ENCODE peak calls at places on chromosomes 13 and 19, in four cellular contexts. Q, P, G and U are unnamed samples.

GRCh38 chr13:27549406-27549981 is 70.8 kb downstream of the LNX2 start:
- DNase-seq in P (no peak), G (no peak), Q (no peak), U (no peak)

GRCh38 chr13:99043700-99044300 is 65.9 kb upstream of the DOCK9 start:
- DNase-seq in Q (no peak), G (no peak), P (no peak), U (no peak)

GRCh38 chr13:99572131-99572530 is 70.9 kb downstream of the TM9SF2 start:
- DNase-seq in P (no peak), Q (no peak), G (no peak), U (no peak)

GRCh38 chr13:33310245-33311038 is 24.9 kb upstream of the STARD13 start:
- DNase-seq in G (no peak), Q (no peak), P (no peak), U (no peak)

GRCh38 chr13:106617561-106617960 is 49.6 kb upstream of the ARGLU1 start:
- DNase-seq in P (no peak), Q (no peak), G (no peak), U (no peak)

GRCh38 chr19:58407658-58408151 is 744 bp upstream of the ZNF584 start:
- DNase-seq in Q (no peak), P (no peak), G (no peak), U (no peak)

GRCh38 chr13:34006011-34006410 is 188.1 kb downstream of the RFC3 start:
- DNase-seq in P (no peak), G (no peak), Q (no peak), U (no peak)

GRCh38 chr19:9636018-9636417 is 15.0 kb upstream of the ZNF561 start:
- DNase-seq in G (no peak), Q (no peak), P (no peak), U (no peak)

GRCh38 chr19:45952691-45953505 is 20.8 kb downstream of the NOVA2 start:
- DNase-seq in Q (peak; percentile 96), G (peak; percentile 71), P (no peak), U (no peak)

GRCh38 chr19:3360494-3361383 is 5.6 kb upstream of the NFIC start:
- DNase-seq in Q (peak; percentile 61), G (peak; percentile 93), P (no peak), U (peak; percentile 94)

GRCh38 chr19:46442808-46443450 is 14.2 kb upstream of the PNMA8C start:
- DNase-seq in P (no peak), Q (no peak), G (no peak), U (no peak)

GRCh38 chr19:17486545-17486944 is 16.2 kb downstream of the SLC27A1 start:
- DNase-seq in G (no peak), Q (no peak), P (no peak), U (no peak)

GRCh38 chr19:53659292-53659691 is 27.5 kb downstream of the DPRX start:
- DNase-seq in Q (peak; percentile 59), G (no peak), P (no peak), U (no peak)

GRCh38 chr13:42384265-42384664 is 112.3 kb downstream of the AKAP11 start:
- DNase-seq in Q (no peak), G (no peak), P (no peak), U (no peak)

GRCh38 chr19:2014731-2015610 is 543 bp downstream of the BTBD2 start:
- DNase-seq in P (no peak), Q (no peak), G (peak; percentile 87), U (peak; percentile 72)

GRCh38 chr13:27130223-27131015 is 41.2 kb downstream of the USP12 start:
- DNase-seq in P (no peak), Q (no peak), G (no peak), U (no peak)

GRCh38 chr19:56133858-56134654 is 7.0 kb upstream of the ZNF444 start:
- DNase-seq in Q (no peak), G (no peak), P (no peak), U (no peak)

GRCh38 chr13:48624858-48625257 is 28.9 kb upstream of the CYSLTR2 start:
- DNase-seq in G (no peak), P (no peak), Q (no peak), U (no peak)

GRCh38 chr19:45632468-45633196 is 6.6 kb downstream of the EML2 start:
- DNase-seq in G (no peak), Q (peak; percentile 99), P (peak; percentile 68), U (peak; percentile 70)

DNA sequence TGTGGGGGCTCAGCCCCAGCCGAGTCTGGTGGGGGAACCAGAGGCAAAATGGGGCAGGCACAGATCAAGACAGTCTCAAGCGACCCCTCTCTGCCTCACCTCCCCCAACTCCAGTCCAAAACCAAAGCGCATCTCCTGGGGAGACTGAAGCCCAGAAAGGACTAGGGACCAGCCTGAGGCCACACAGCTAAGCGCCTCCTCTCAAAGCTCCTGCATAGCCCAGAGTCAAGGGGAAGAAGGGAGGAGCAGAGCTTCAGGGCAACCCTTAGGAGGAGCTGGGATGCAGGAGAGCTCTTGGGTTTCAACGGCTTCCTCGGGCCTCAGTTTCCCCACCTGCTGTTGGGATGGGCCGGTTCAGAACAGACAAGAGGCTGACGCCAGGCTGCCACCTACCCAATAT is 19.9 kb upstream of the SEMA6B start:
- DNase-seq in P (no peak), G (no peak), Q (no peak), U (no peak)
- H3K27me3 ChIP-seq in P (peaks cover 9% of the 10 kb centered on the region), G (peaks cover 99% of the 10 kb centered on the region), Q (peaks cover 6% of the 10 kb centered on the region), U (peaks cover 91% of the 10 kb centered on the region)

GRCh38 chr13:23868521-23868920 is 20.7 kb downstream of the MIPEP start:
- DNase-seq in G (no peak), P (no peak), Q (no peak), U (no peak)

GRCh38 chr13:23867027-23867491 is 22.1 kb downstream of the MIPEP start:
- DNase-seq in G (no peak), P (no peak), Q (no peak), U (no peak)

GRCh38 chr13:23871616-23872220 is 17.5 kb downstream of the MIPEP start:
- DNase-seq in G (no peak), P (no peak), Q (no peak), U (no peak)

GRCh38 chr13:23866420-23867026 is 22.7 kb downstream of the MIPEP start:
- DNase-seq in P (no peak), Q (no peak), G (no peak), U (no peak)

GRCh38 chr13:23870356-23871146 is 18.6 kb downstream of the MIPEP start:
- DNase-seq in P (no peak), Q (no peak), G (no peak), U (no peak)
- TF ChIP-seq CTCF in P (no peak), Q (no peak), G (no peak), U (no peak)

DNA sequence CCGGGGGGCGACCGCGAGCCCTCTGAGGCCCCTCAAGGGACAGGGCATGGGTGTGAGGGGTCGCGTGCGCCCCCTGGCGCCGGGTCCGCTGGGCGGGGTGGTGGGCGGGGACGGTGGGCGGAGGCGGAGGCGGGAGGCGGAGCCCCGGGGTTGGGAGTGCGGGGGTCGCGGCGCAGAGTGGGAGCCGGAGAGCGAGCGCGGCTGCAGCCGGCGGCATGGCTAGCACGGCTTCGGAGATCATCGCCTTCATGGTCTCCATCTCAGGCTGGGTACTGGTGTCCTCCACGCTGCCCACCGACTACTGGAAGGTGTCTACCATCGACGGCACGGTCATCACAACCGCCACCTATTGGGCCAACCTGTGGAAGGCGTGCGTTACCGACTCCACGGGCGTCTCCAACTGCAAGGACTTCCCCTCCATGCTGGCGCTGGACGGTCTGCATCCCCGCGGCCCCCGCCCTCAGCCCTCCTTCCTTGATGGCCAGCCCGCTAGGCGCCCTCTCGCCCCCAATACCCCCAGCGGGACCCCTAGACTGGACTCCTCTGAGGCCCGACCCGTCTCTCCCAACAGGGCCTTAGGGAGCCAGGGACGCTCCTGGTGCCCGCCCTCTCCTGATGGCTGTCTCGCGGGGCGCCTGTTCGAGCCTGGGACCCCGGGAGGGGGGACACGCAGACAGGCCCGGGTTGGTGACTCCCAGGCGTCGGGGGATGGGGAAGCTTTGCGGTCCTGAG is at the start of gene CLDN10:
- DNase-seq in G (peak; percentile 77), Q (peak; percentile 94), P (no peak), U (no peak)
- TF ChIP-seq POLR2AphosphoS5 in G (no peak), Q (peak; percentile 87), P (no peak), U (no peak)

GRCh38 chr13:111140562-111141105 is 25.5 kb downstream of the ARHGEF7 start:
- DNase-seq in P (no peak), Q (no peak), G (no peak), U (no peak)
- H3K27me3 ChIP-seq in P (no peaks in the 10 kb centered on the region), Q (no peaks in the 10 kb centered on the region), G (peaks cover 28% of the 10 kb centered on the region), U (no peaks in the 10 kb centered on the region)

GRCh38 chr13:101875717-101876393 is 423.4 kb downstream of the ITGBL1 start:
- DNase-seq in G (no peak), P (peak; percentile 52), Q (no peak), U (no peak)
- TF ChIP-seq CTCF in G (no peak), P (no peak), Q (no peak), U (no peak)

GRCh38 chr19:32580353-32580900 is 563 bp upstream of the PDCD5 start:
- DNase-seq in Q (no peak), G (no peak), P (no peak), U (no peak)

GRCh38 chr19:32581704-32582164 is 744 bp downstream of the PDCD5 start:
- DNase-seq in P (no peak), Q (peak; percentile 54), G (no peak), U (no peak)

GRCh38 chr19:32576790-32577189 is 4.2 kb upstream of the PDCD5 start:
- DNase-seq in Q (no peak), P (no peak), G (no peak), U (no peak)

GRCh38 chr19:32580901-32581703 is at the start of gene PDCD5:
- DNase-seq in P (peak; percentile 96), G (peak; percentile 100), Q (peak; percentile 88), U (peak; percentile 97)
- TF ChIP-seq POLR2AphosphoS5 in P (peak; percentile 52), G (peak; percentile 91), Q (peak; percentile 88), U (peak; percentile 83)

GRCh38 chr13:83883061-83883523 is 818 bp upstream of the SLITRK1 start:
- DNase-seq in G (no peak), Q (peak; percentile 45), P (no peak), U (no peak)
- H3K27me3 ChIP-seq in G (peaks cover 61% of the 10 kb centered on the region), Q (peaks cover 37% of the 10 kb centered on the region), P (no peaks in the 10 kb centered on the region), U (peaks cover 40% of the 10 kb centered on the region)

GRCh38 chr19:10898633-10899032 is 27.3 kb downstream of the CARM1 start:
- DNase-seq in P (no peak), Q (no peak), G (no peak), U (no peak)

GRCh38 chr19:10896851-10897526 is 25.6 kb downstream of the CARM1 start:
- DNase-seq in Q (no peak), P (no peak), G (no peak), U (no peak)

GRCh38 chr19:10895363-10895762 is 24.0 kb downstream of the CARM1 start:
- DNase-seq in P (no peak), Q (no peak), G (no peak), U (no peak)

GRCh38 chr19:10894911-10895213 is 23.5 kb downstream of the CARM1 start:
- DNase-seq in Q (no peak), P (no peak), G (no peak), U (no peak)

DNA sequence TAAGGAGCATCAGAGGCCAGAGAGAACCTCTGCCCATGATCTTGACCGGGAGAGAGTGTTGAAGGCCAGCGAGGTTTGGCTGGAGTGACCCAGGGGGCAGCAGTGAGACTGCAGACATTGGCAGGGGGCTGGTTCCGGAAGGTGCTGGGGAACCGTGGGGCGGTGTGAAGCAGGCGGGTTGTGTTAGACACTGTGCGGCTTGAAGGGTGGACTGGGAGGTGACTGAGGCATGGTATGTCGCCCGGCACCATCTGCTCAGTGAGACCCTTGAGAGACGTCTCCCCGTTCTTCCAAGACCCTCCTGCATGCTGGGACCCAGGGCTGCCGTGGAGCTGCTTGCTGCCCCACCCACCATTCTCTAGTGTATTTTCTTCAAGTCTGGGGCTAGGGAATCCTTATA is 24.6 kb downstream of the CARM1 start:
- DNase-seq in P (no peak), Q (no peak), G (no peak), U (no peak)
- TF ChIP-seq CTCF in P (no peak), Q (peak; percentile 31), G (no peak), U (no peak)